ENCODE peak calls at places on chromosomes 11 and 22, in seven cellular contexts. One of them, this sample, is unnamed.

GRCh38 chr11:22832315-22833041 is 2.9 kb upstream of the SVIP start:
- DNase-seq in T1000: no peak
- DNase-seq in stimulated activated naive CD4-positive, alpha-beta T cell: no peak
- DNase-seq in HCT116: peak
- DNase-seq in CD8-positive, alpha-beta memory T cell: no peak
- DNase-seq in NB4: no peak
- DNase-seq in A172: peak
- DNase-seq in this sample: no peak

GRCh38 chr11:120529214-120529613 is 17.7 kb downstream of the GRIK4 start:
- DNase-seq in HCT116: no peak
- DNase-seq in stimulated activated naive CD4-positive, alpha-beta T cell: no peak
- DNase-seq in NB4: no peak
- DNase-seq in CD8-positive, alpha-beta memory T cell: no peak
- DNase-seq in T1000: no peak
- DNase-seq in A172: no peak
- DNase-seq in this sample: no peak

GRCh38 chr11:117833401-117833891 is 8.9 kb upstream of the FXYD2 start:
- DNase-seq in A172: peak
- DNase-seq in CD8-positive, alpha-beta memory T cell: no peak
- DNase-seq in stimulated activated naive CD4-positive, alpha-beta T cell: no peak
- DNase-seq in NB4: no peak
- DNase-seq in HCT116: no peak
- DNase-seq in T1000: no peak
- DNase-seq in this sample: no peak

GRCh38 chr22:19820880-19821522 is 33.7 kb downstream of the GNB1L start:
- DNase-seq in A172: no peak
- DNase-seq in NB4: peak
- DNase-seq in T1000: no peak
- DNase-seq in stimulated activated naive CD4-positive, alpha-beta T cell: no peak
- DNase-seq in HCT116: no peak
- DNase-seq in CD8-positive, alpha-beta memory T cell: no peak
- DNase-seq in this sample: no peak

GRCh38 chr22:43226368-43226979 is 39.5 kb upstream of the TTLL12 start:
- DNase-seq in CD8-positive, alpha-beta memory T cell: no peak
- DNase-seq in A172: no peak
- DNase-seq in T1000: no peak
- DNase-seq in NB4: no peak
- DNase-seq in HCT116: no peak
- DNase-seq in stimulated activated naive CD4-positive, alpha-beta T cell: no peak
- DNase-seq in this sample: no peak

GRCh38 chr11:11416917-11417316 is 63.9 kb upstream of the CSNK2A3 start:
- DNase-seq in CD8-positive, alpha-beta memory T cell: no peak
- DNase-seq in T1000: peak
- DNase-seq in stimulated activated naive CD4-positive, alpha-beta T cell: no peak
- DNase-seq in A172: peak
- DNase-seq in HCT116: no peak
- DNase-seq in NB4: peak
- DNase-seq in this sample: peak

GRCh38 chr22:25484916-25485315 is 79.6 kb upstream of the GRK3 start:
- DNase-seq in A172: no peak
- DNase-seq in CD8-positive, alpha-beta memory T cell: no peak
- DNase-seq in NB4: no peak
- DNase-seq in stimulated activated naive CD4-positive, alpha-beta T cell: no peak
- DNase-seq in T1000: no peak
- DNase-seq in HCT116: no peak
- DNase-seq in this sample: no peak

GRCh38 chr11:128720522-128720985 is 26.7 kb downstream of the FLI1 start:
- DNase-seq in stimulated activated naive CD4-positive, alpha-beta T cell: peak
- DNase-seq in A172: no peak
- DNase-seq in CD8-positive, alpha-beta memory T cell: peak
- DNase-seq in HCT116: no peak
- DNase-seq in T1000: no peak
- DNase-seq in NB4: peak
- DNase-seq in this sample: no peak